ENCODE peak calls at places on chromosomes 3 and 15, in six cellular contexts. One of them, this sample, is unnamed.

GRCh38 chr3:134655706-134656105 is 4.9 kb upstream of the KY start:
- DNase-seq in Panc1: no peak
- DNase-seq in foreskin keratinocyte: no peak
- DNase-seq in heart left ventricle: no peak
- DNase-seq in tibial nerve: no peak
- DNase-seq in foreskin fibroblast: no peak
- DNase-seq in this sample: no peak

GRCh38 chr3:187813198-187813597 is 67.9 kb upstream of the BCL6 start:
- DNase-seq in tibial nerve: no peak
- DNase-seq in Panc1: no peak
- DNase-seq in foreskin fibroblast: no peak
- DNase-seq in foreskin keratinocyte: no peak
- DNase-seq in heart left ventricle: no peak
- DNase-seq in this sample: no peak

GRCh38 chr3:128864351-128864811 is 15.0 kb upstream of the ACAD9 start:
- DNase-seq in heart left ventricle: no peak
- DNase-seq in foreskin fibroblast: peak
- DNase-seq in tibial nerve: no peak
- DNase-seq in Panc1: no peak
- DNase-seq in foreskin keratinocyte: no peak
- DNase-seq in this sample: no peak

GRCh38 chr3:155313303-155313702 is 19.8 kb upstream of the STRIT1 start:
- DNase-seq in foreskin keratinocyte: peak
- DNase-seq in foreskin fibroblast: peak
- DNase-seq in Panc1: no peak
- DNase-seq in tibial nerve: no peak
- DNase-seq in heart left ventricle: no peak
- DNase-seq in this sample: no peak

GRCh38 chr15:99359760-99360159 is 108.5 kb downstream of the LRRC28 start:
- DNase-seq in Panc1: no peak
- DNase-seq in foreskin keratinocyte: no peak
- DNase-seq in heart left ventricle: no peak
- DNase-seq in foreskin fibroblast: no peak
- DNase-seq in tibial nerve: no peak
- DNase-seq in this sample: no peak

GRCh38 chr15:66212471-66212870 is 41.1 kb downstream of the MEGF11 start:
- DNase-seq in foreskin fibroblast: no peak
- DNase-seq in heart left ventricle: no peak
- DNase-seq in Panc1: no peak
- DNase-seq in foreskin keratinocyte: no peak
- DNase-seq in tibial nerve: no peak
- DNase-seq in this sample: no peak

GRCh38 chr3:190941694-190942280 is 79.3 kb upstream of the GMNC start:
- DNase-seq in heart left ventricle: no peak
- DNase-seq in foreskin keratinocyte: no peak
- DNase-seq in Panc1: no peak
- DNase-seq in tibial nerve: no peak
- DNase-seq in foreskin fibroblast: no peak
- DNase-seq in this sample: no peak

GRCh38 chr15:76991048-76991447 is 3.9 kb upstream of the PSTPIP1 start:
- DNase-seq in heart left ventricle: peak
- DNase-seq in foreskin fibroblast: no peak
- DNase-seq in Panc1: no peak
- DNase-seq in foreskin keratinocyte: no peak
- DNase-seq in tibial nerve: no peak
- DNase-seq in this sample: no peak

GRCh38 chr3:193129607-193130006 is 111.4 kb upstream of the PLAAT1 start:
- DNase-seq in foreskin keratinocyte: no peak
- DNase-seq in heart left ventricle: no peak
- DNase-seq in tibial nerve: no peak
- DNase-seq in foreskin fibroblast: no peak
- DNase-seq in Panc1: no peak
- DNase-seq in this sample: no peak

GRCh38 chr3:4976109-4976508 is 3.1 kb upstream of the BHLHE40 start:
- DNase-seq in heart left ventricle: peak
- DNase-seq in foreskin fibroblast: peak
- DNase-seq in Panc1: no peak
- DNase-seq in tibial nerve: no peak
- DNase-seq in foreskin keratinocyte: peak
- DNase-seq in this sample: no peak

GRCh38 chr15:59707619-59708018 is 18.5 kb upstream of the BNIP2 start:
- DNase-seq in tibial nerve: no peak
- DNase-seq in Panc1: no peak
- DNase-seq in foreskin keratinocyte: no peak
- DNase-seq in heart left ventricle: no peak
- DNase-seq in foreskin fibroblast: no peak
- DNase-seq in this sample: no peak

GRCh38 chr3:138694287-138695007 is 85.9 kb downstream of the FAIM start:
- DNase-seq in Panc1: peak
- DNase-seq in foreskin keratinocyte: peak
- DNase-seq in heart left ventricle: no peak
- DNase-seq in foreskin fibroblast: peak
- DNase-seq in tibial nerve: no peak
- DNase-seq in this sample: peak

GRCh38 chr3:120399372-120399771 is 50.2 kb upstream of the LRRC58 start:
- DNase-seq in tibial nerve: no peak
- DNase-seq in Panc1: no peak
- DNase-seq in foreskin fibroblast: no peak
- DNase-seq in foreskin keratinocyte: no peak
- DNase-seq in heart left ventricle: no peak
- DNase-seq in this sample: no peak

GRCh38 chr3:187012609-187013051 is 82.3 kb downstream of the ST6GAL1 start:
- DNase-seq in foreskin keratinocyte: no peak
- DNase-seq in Panc1: no peak
- DNase-seq in heart left ventricle: no peak
- DNase-seq in foreskin fibroblast: no peak
- DNase-seq in tibial nerve: no peak
- DNase-seq in this sample: no peak

GRCh38 chr3:79954756-79955155 is 187.0 kb upstream of the ROBO1 start:
- DNase-seq in Panc1: no peak
- DNase-seq in tibial nerve: no peak
- DNase-seq in heart left ventricle: no peak
- DNase-seq in foreskin fibroblast: no peak
- DNase-seq in foreskin keratinocyte: no peak
- DNase-seq in this sample: no peak

GRCh38 chr3:52443791-52444687 is 864 bp downstream of the SEMA3G start:
- DNase-seq in heart left ventricle: no peak
- DNase-seq in foreskin keratinocyte: no peak
- DNase-seq in Panc1: no peak
- DNase-seq in tibial nerve: no peak
- DNase-seq in foreskin fibroblast: no peak
- DNase-seq in this sample: no peak

GRCh38 chr15:74540135-74540760 is 772 bp upstream of the ARID3B start:
- DNase-seq in foreskin fibroblast: peak
- DNase-seq in foreskin keratinocyte: no peak
- DNase-seq in Panc1: no peak
- DNase-seq in tibial nerve: no peak
- DNase-seq in heart left ventricle: no peak
- DNase-seq in this sample: no peak

GRCh38 chr3:97647441-97647840 is 117.1 kb upstream of the ARL6 start:
- DNase-seq in foreskin fibroblast: no peak
- DNase-seq in Panc1: no peak
- DNase-seq in tibial nerve: no peak
- DNase-seq in foreskin keratinocyte: no peak
- DNase-seq in heart left ventricle: no peak
- DNase-seq in this sample: no peak

GRCh38 chr3:27729748-27730611 is 7.9 kb upstream of the EOMES start:
- DNase-seq in heart left ventricle: no peak
- DNase-seq in foreskin fibroblast: peak
- DNase-seq in Panc1: no peak
- DNase-seq in tibial nerve: no peak
- DNase-seq in foreskin keratinocyte: no peak
- DNase-seq in this sample: no peak

GRCh38 chr3:2516762-2517441 is 418.2 kb downstream of the CNTN4 start:
- DNase-seq in foreskin keratinocyte: no peak
- DNase-seq in tibial nerve: no peak
- DNase-seq in Panc1: no peak
- DNase-seq in foreskin fibroblast: no peak
- DNase-seq in heart left ventricle: no peak
- DNase-seq in this sample: no peak

GRCh38 chr15:59282515-59283337 is 76.1 kb downstream of the LDHAL6B start:
- DNase-seq in Panc1: no peak
- DNase-seq in foreskin keratinocyte: no peak
- DNase-seq in tibial nerve: no peak
- DNase-seq in foreskin fibroblast: no peak
- DNase-seq in heart left ventricle: no peak
- DNase-seq in this sample: no peak

GRCh38 chr15:48643776-48644497 is 1.6 kb downstream of the FBN1 start:
- DNase-seq in foreskin keratinocyte: no peak
- DNase-seq in heart left ventricle: no peak
- DNase-seq in foreskin fibroblast: peak
- DNase-seq in tibial nerve: no peak
- DNase-seq in Panc1: no peak
- DNase-seq in this sample: no peak

GRCh38 chr15:48645558-48646330 is at the start of gene FBN1:
- DNase-seq in foreskin keratinocyte: peak
- DNase-seq in tibial nerve: peak
- DNase-seq in foreskin fibroblast: peak
- DNase-seq in heart left ventricle: peak
- DNase-seq in Panc1: no peak
- DNase-seq in this sample: peak

GRCh38 chr15:48646364-48646763 is 855 bp upstream of the FBN1 start:
- DNase-seq in foreskin keratinocyte: no peak
- DNase-seq in foreskin fibroblast: no peak
- DNase-seq in heart left ventricle: no peak
- DNase-seq in Panc1: no peak
- DNase-seq in tibial nerve: no peak
- DNase-seq in this sample: no peak

GRCh38 chr15:48644498-48644826 is 1.0 kb downstream of the FBN1 start:
- DNase-seq in tibial nerve: no peak
- DNase-seq in foreskin keratinocyte: peak
- DNase-seq in foreskin fibroblast: no peak
- DNase-seq in Panc1: no peak
- DNase-seq in heart left ventricle: peak
- DNase-seq in this sample: no peak

GRCh38 chr15:48644827-48645557 is 517 bp downstream of the FBN1 start:
- DNase-seq in tibial nerve: no peak
- DNase-seq in foreskin keratinocyte: peak
- DNase-seq in Panc1: no peak
- DNase-seq in heart left ventricle: peak
- DNase-seq in foreskin fibroblast: peak
- DNase-seq in this sample: no peak
- TF ChIP-seq CTCF in tibial nerve: peak
- TF ChIP-seq CTCF in foreskin keratinocyte: no peak
- TF ChIP-seq CTCF in Panc1: no peak
- TF ChIP-seq CTCF in heart left ventricle: no peak
- TF ChIP-seq CTCF in foreskin fibroblast: no peak
- TF ChIP-seq CTCF in this sample: no peak

GRCh38 chr15:45251888-45252287 is at the start of gene SLC28A2:
- DNase-seq in heart left ventricle: no peak
- DNase-seq in tibial nerve: no peak
- DNase-seq in foreskin fibroblast: no peak
- DNase-seq in Panc1: no peak
- DNase-seq in foreskin keratinocyte: no peak
- DNase-seq in this sample: no peak

GRCh38 chr15:45254405-45255293 is 2.6 kb downstream of the SLC28A2 start:
- DNase-seq in heart left ventricle: no peak
- DNase-seq in foreskin keratinocyte: peak
- DNase-seq in foreskin fibroblast: peak
- DNase-seq in tibial nerve: no peak
- DNase-seq in Panc1: peak
- DNase-seq in this sample: no peak

GRCh38 chr15:45249125-45249780 is 2.8 kb upstream of the SLC28A2 start:
- DNase-seq in heart left ventricle: no peak
- DNase-seq in foreskin fibroblast: no peak
- DNase-seq in Panc1: no peak
- DNase-seq in tibial nerve: no peak
- DNase-seq in foreskin keratinocyte: no peak
- DNase-seq in this sample: no peak

GRCh38 chr15:45253330-45253729 is 1.3 kb downstream of the SLC28A2 start:
- DNase-seq in Panc1: no peak
- DNase-seq in foreskin keratinocyte: no peak
- DNase-seq in foreskin fibroblast: no peak
- DNase-seq in tibial nerve: no peak
- DNase-seq in heart left ventricle: no peak
- DNase-seq in this sample: no peak
- TF ChIP-seq CTCF in Panc1: peak
- TF ChIP-seq CTCF in foreskin keratinocyte: peak
- TF ChIP-seq CTCF in foreskin fibroblast: no peak
- TF ChIP-seq CTCF in tibial nerve: no peak
- TF ChIP-seq CTCF in heart left ventricle: no peak
- TF ChIP-seq CTCF in this sample: peak

GRCh38 chr3:127822836-127823589 is 698 bp upstream of the MGLL start:
- DNase-seq in heart left ventricle: peak
- DNase-seq in foreskin fibroblast: peak
- DNase-seq in foreskin keratinocyte: no peak
- DNase-seq in tibial nerve: peak
- DNase-seq in Panc1: no peak
- DNase-seq in this sample: no peak
- TF ChIP-seq CTCF in heart left ventricle: no peak
- TF ChIP-seq CTCF in foreskin fibroblast: no peak
- TF ChIP-seq CTCF in foreskin keratinocyte: peak
- TF ChIP-seq CTCF in tibial nerve: peak
- TF ChIP-seq CTCF in Panc1: no peak
- TF ChIP-seq CTCF in this sample: peak

GRCh38 chr3:70064194-70064787 is 64.8 kb downstream of the SAMMSON start:
- DNase-seq in tibial nerve: no peak
- DNase-seq in Panc1: peak
- DNase-seq in heart left ventricle: no peak
- DNase-seq in foreskin keratinocyte: peak
- DNase-seq in foreskin fibroblast: peak
- DNase-seq in this sample: peak

GRCh38 chr3:70067860-70068479 is 68.4 kb downstream of the SAMMSON start:
- DNase-seq in foreskin fibroblast: no peak
- DNase-seq in foreskin keratinocyte: no peak
- DNase-seq in heart left ventricle: no peak
- DNase-seq in tibial nerve: no peak
- DNase-seq in Panc1: no peak
- DNase-seq in this sample: no peak

GRCh38 chr3:70061111-70061510 is 61.6 kb downstream of the SAMMSON start:
- DNase-seq in heart left ventricle: no peak
- DNase-seq in Panc1: no peak
- DNase-seq in foreskin keratinocyte: no peak
- DNase-seq in tibial nerve: no peak
- DNase-seq in foreskin fibroblast: peak
- DNase-seq in this sample: no peak

GRCh38 chr3:70069557-70069956 is 70.0 kb downstream of the SAMMSON start:
- DNase-seq in foreskin fibroblast: no peak
- DNase-seq in foreskin keratinocyte: no peak
- DNase-seq in tibial nerve: no peak
- DNase-seq in heart left ventricle: no peak
- DNase-seq in Panc1: no peak
- DNase-seq in this sample: no peak

DNA sequence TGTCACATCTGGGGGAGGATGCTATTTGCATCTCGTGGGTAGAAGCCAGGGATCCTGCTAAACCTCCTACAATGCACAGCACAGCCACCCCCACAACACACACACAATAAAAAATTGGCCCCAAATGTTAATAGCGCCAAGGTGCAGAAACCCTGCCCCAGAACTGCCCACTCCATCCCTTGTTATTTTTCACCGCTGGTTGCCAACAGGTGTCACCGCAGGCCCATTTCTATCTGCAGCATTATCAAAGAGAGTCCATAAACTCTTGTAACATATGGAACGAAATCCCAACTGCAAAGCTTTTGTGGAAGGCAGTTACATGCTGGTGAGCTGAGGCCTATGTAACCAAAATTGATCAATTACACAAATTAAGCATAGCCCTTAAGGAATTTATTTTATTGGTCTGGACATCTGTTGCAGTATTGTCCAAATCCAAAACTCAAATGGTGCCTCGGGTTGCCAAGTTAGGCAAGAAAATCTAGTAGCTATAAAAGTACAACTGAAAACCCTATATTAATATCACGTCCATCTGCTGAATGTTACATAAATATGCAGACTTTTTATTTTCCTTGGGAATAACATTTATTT is 66.2 kb downstream of the SAMMSON start:
- DNase-seq in heart left ventricle: no peak
- DNase-seq in foreskin keratinocyte: no peak
- DNase-seq in tibial nerve: no peak
- DNase-seq in Panc1: no peak
- DNase-seq in foreskin fibroblast: no peak
- DNase-seq in this sample: no peak
- TF ChIP-seq CTCF in heart left ventricle: no peak
- TF ChIP-seq CTCF in foreskin keratinocyte: peak
- TF ChIP-seq CTCF in tibial nerve: no peak
- TF ChIP-seq CTCF in Panc1: peak
- TF ChIP-seq CTCF in foreskin fibroblast: no peak
- TF ChIP-seq CTCF in this sample: no peak